ENCODE peak calls at places on chromosome 12, in nine cellular contexts. F, B, H, P, K, R, X, W and I are unnamed samples.

GRCh38 chr12:41521872-41522379 is 333.8 kb downstream of the PDZRN4 start:
- DNase-seq in F (no peak), B (no peak), H (peak), P (no peak), K (no peak), R (peak), X (no peak), W (no peak), I (no peak)

GRCh38 chr12:103422328-103422727 is 73.4 kb downstream of the C12orf42 start:
- DNase-seq in F (no peak), B (no peak), H (no peak), P (no peak), K (no peak), R (no peak), X (no peak), W (no peak), I (no peak)

GRCh38 chr12:65300679-65301349 is 22.3 kb downstream of the MSRB3 start:
- DNase-seq in F (no peak), B (no peak), H (peak), P (no peak), K (no peak), R (peak), X (no peak), W (peak), I (no peak)

GRCh38 chr12:49693931-49694439 is 13.2 kb downstream of the FMNL3 start:
- DNase-seq in F (no peak), B (no peak), H (peak), P (no peak), K (no peak), R (no peak), X (no peak), W (no peak), I (peak)

GRCh38 chr12:113479578-113480335 is 8.1 kb upstream of the LHX5 start:
- DNase-seq in F (peak), B (peak), H (no peak), P (peak), K (peak), R (peak), X (no peak), W (peak), I (no peak)

GRCh38 chr12:105928436-105928835 is 210.3 kb downstream of the NUAK1 start:
- DNase-seq in F (no peak), B (no peak), H (no peak), P (no peak), K (peak), R (no peak), X (no peak), W (no peak), I (no peak)

GRCh38 chr12:109949089-109949488 is 47.1 kb downstream of the GIT2 start:
- DNase-seq in F (no peak), B (no peak), H (no peak), P (no peak), K (peak), R (peak), X (no peak), W (no peak), I (no peak)

GRCh38 chr12:115963030-115963480 is 314.4 kb downstream of the MED13L start:
- DNase-seq in F (no peak), B (no peak), H (no peak), P (no peak), K (no peak), R (peak), X (no peak), W (no peak), I (no peak)

GRCh38 chr12:72346331-72346944 is 74.3 kb downstream of the TRHDE start:
- DNase-seq in F (peak), B (no peak), H (peak), P (peak), K (peak), R (peak), X (peak), W (peak), I (peak)

GRCh38 chr12:108955225-108955835 is 65.5 kb downstream of the SVOP start:
- DNase-seq in F (no peak), B (no peak), H (peak), P (no peak), K (peak), R (no peak), X (no peak), W (no peak), I (no peak)

GRCh38 chr12:56119361-56119796 is 1.3 kb downstream of the ZC3H10 start:
- DNase-seq in F (peak), B (no peak), H (peak), P (peak), K (peak), R (peak), X (peak), W (peak), I (no peak)

GRCh38 chr12:25195056-25195971 is at the start of the genes DNAI7 and ETFRF1:
- DNase-seq in F (peak), B (peak), H (peak), P (peak), K (peak), R (peak), X (peak), W (peak), I (peak)

GRCh38 chr12:27797301-27798025 is 17.4 kb upstream of the MANSC4 start:
- DNase-seq in F (no peak), B (peak), H (no peak), P (no peak), K (no peak), R (no peak), X (no peak), W (no peak), I (no peak)

GRCh38 chr12:32171211-32171610 is 64.6 kb downstream of the BICD1 start:
- DNase-seq in F (no peak), B (no peak), H (no peak), P (no peak), K (no peak), R (no peak), X (no peak), W (no peak), I (no peak)

GRCh38 chr12:65609359-65609771 is 214.9 kb upstream of the HMGA2 start:
- DNase-seq in F (no peak), B (no peak), H (peak), P (no peak), K (no peak), R (peak), X (no peak), W (no peak), I (no peak)

GRCh38 chr12:104999347-104999685 is 13.2 kb downstream of the NOPCHAP1 start:
- DNase-seq in F (no peak), B (no peak), H (no peak), P (no peak), K (peak), R (no peak), X (no peak), W (no peak), I (no peak)

GRCh38 chr12:26799741-26800140 is 33.3 kb downstream of the ITPR2 start:
- DNase-seq in F (no peak), B (no peak), H (no peak), P (no peak), K (no peak), R (no peak), X (no peak), W (no peak), I (no peak)

GRCh38 chr12:65740873-65741600 is 83.2 kb upstream of the HMGA2 start:
- DNase-seq in F (peak), B (peak), H (peak), P (peak), K (peak), R (peak), X (peak), W (peak), I (peak)

GRCh38 chr12:104702565-104703139 is 245.9 kb downstream of the CHST11 start:
- DNase-seq in F (peak), B (peak), H (no peak), P (no peak), K (no peak), R (no peak), X (peak), W (no peak), I (peak)

GRCh38 chr12:19299765-19300164 is 139.5 kb upstream of the AEBP2 start:
- DNase-seq in F (no peak), B (no peak), H (no peak), P (no peak), K (peak), R (peak), X (no peak), W (peak), I (no peak)

GRCh38 chr12:107393043-107393725 is 292.4 kb upstream of the PWP1 start:
- DNase-seq in F (no peak), B (no peak), H (no peak), P (no peak), K (no peak), R (no peak), X (no peak), W (no peak), I (no peak)

GRCh38 chr12:89173096-89173495 is 179.2 kb downstream of the DUSP6 start:
- DNase-seq in F (no peak), B (no peak), H (no peak), P (no peak), K (no peak), R (no peak), X (no peak), W (no peak), I (no peak)

GRCh38 chr12:46227616-46228015 is 41.2 kb downstream of the SLC38A1 start:
- DNase-seq in F (no peak), B (no peak), H (no peak), P (no peak), K (no peak), R (no peak), X (no peak), W (peak), I (no peak)

GRCh38 chr12:19338405-19338804 is 100.9 kb upstream of the AEBP2 start:
- DNase-seq in F (no peak), B (no peak), H (no peak), P (no peak), K (no peak), R (peak), X (no peak), W (no peak), I (no peak)

GRCh38 chr12:20455001-20455706 is 86.8 kb downstream of the PDE3A start:
- DNase-seq in F (no peak), B (no peak), H (no peak), P (no peak), K (no peak), R (no peak), X (no peak), W (no peak), I (no peak)

GRCh38 chr12:103731539-103731938 is 109.5 kb downstream of the NT5DC3 start:
- DNase-seq in F (no peak), B (no peak), H (no peak), P (no peak), K (no peak), R (no peak), X (no peak), W (no peak), I (no peak)

GRCh38 chr12:77049767-77050353 is 15.5 kb downstream of the E2F7 start:
- DNase-seq in F (peak), B (no peak), H (peak), P (no peak), K (no peak), R (peak), X (no peak), W (peak), I (no peak)

DNA sequence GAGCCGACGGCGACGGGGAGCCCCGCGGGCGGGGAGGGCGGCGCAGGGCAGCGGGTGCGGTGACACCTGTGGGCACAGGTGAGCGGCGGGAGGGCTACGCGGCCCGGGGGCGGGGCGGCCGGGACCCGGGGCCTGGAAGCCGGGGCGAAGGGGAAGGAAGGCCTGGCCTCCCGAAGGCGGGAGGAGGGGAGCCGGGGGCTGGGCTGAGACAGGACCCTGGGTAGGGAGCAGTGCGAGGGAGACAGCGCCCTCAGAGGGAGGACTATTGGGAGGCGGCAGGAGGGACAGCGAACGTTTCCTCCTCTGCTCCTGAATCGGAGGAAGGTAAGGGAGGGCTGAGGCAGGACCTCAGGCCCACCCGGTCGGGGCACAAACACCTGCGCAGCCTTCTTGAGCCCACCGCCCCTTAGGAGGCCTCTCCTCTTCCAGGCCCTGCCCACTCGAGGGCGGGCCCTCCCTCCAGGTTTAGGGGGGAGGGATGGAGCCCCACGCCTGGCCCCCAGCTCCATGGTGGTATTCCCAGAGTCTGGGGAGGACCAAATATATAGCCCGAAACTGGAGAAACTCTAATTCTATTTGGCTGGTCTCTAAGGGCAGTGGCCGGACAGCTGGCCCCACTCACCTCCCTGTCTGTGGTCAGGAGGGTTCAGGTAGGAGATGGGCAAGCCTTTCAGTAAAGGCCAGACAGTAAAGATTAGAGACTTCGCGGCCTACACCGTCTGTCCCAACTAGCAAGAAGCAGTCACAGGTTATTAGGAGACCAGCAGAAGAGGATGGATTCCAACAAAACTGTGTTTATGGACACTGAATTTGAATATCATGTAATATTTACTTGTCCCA is 509 bp downstream of the PLEKHG6 start:
- DNase-seq in F (no peak), B (no peak), H (no peak), P (peak), K (peak), R (no peak), X (no peak), W (no peak), I (no peak)
- H3K4me3 ChIP-seq in F (peak), B (no peak), H (peak), P (peak), K (no peak), R (peak), X (no peak), W (no peak), I (peak)

DNA sequence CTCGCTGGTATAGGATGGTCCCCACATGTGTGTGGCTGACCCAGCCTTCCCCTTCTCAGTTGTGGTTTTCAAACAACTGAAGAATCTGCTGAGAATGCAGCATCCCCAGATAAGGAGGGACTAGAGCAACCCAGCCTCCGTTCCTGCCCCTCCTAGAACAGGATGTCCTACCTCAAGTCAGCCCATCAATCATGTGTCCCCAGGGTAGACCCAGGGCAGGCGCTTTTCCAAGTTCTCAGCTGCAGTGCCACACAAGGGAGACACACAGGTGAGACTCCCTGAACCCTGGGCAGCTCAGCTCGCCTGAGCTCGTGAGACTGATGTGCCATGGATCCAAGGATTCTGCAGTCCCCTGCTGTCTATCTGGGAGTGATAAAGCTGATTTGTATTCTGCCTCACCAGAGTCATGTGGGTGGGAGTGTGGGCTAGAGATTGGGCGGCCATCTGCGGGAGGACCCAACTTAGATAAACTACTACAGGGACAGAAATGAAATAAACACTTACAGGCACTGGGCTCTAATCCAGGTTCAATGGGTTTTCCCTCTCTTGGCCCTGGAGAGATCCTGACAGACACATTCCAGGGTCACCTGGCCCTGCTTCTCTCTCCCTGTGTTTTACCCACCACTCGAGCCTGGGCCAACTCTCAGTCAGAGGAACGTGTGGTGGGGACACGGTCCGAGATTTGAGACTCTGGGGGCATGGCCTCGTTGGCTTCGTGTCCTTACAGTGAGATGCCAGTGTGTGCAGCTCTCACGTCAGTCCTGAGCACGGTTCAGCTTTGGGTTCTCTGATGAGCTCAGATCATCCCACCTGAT is 303.5 kb upstream of the SFSWAP start:
- DNase-seq in F (no peak), B (no peak), H (no peak), P (no peak), K (peak), R (no peak), X (no peak), W (no peak), I (no peak)
- TF ChIP-seq CTCF in F (no peak), B (no peak), H (no peak), P (no peak), K (no peak), R (no peak), X (no peak), W (no peak), I (no peak)

DNA sequence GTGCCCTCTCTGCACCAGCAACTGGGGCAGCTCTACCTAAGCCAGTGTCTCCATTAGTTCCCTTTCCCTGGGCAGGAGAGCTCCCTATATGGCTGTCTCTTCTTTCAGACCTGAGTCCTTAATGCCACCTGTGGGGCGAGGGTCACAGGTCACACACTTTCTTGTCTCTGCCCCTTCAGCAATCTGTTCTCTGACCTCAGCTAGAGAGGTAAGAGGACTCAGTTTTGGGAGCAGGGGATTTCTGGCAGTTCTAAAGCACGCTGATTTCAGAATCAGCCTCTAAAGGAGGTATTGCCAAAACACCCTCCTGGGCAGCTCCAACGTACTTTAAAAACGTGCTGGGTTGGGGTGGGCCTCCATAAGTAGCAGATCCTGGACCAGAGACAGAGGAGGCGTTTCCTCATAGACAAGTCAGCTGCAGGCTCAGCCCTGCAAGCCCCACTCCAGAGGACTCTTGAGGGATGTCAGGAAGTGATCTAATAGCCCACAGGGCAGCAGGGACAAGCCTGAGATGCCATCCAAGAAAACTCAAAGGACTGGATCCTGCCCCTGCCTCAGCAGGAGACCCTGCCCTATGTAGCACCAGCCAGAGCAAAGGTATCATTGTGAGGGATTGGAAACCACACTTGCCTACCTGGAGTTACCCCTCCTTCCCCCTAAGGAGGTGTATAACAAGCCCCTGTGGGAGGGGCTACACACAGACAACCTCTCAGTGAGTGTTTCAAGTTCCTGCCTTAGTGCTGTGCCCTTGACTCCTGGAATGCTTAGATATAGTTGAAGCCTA is 8.6 kb downstream of the CTDSP2 start:
- DNase-seq in F (no peak), B (no peak), H (no peak), P (no peak), K (peak), R (peak), X (peak), W (peak), I (no peak)
- TF ChIP-seq POLR2A in F (no peak), B (no peak), H (no peak), P (no peak), K (no peak), R (no peak), X (no peak), W (no peak), I (no peak)

DNA sequence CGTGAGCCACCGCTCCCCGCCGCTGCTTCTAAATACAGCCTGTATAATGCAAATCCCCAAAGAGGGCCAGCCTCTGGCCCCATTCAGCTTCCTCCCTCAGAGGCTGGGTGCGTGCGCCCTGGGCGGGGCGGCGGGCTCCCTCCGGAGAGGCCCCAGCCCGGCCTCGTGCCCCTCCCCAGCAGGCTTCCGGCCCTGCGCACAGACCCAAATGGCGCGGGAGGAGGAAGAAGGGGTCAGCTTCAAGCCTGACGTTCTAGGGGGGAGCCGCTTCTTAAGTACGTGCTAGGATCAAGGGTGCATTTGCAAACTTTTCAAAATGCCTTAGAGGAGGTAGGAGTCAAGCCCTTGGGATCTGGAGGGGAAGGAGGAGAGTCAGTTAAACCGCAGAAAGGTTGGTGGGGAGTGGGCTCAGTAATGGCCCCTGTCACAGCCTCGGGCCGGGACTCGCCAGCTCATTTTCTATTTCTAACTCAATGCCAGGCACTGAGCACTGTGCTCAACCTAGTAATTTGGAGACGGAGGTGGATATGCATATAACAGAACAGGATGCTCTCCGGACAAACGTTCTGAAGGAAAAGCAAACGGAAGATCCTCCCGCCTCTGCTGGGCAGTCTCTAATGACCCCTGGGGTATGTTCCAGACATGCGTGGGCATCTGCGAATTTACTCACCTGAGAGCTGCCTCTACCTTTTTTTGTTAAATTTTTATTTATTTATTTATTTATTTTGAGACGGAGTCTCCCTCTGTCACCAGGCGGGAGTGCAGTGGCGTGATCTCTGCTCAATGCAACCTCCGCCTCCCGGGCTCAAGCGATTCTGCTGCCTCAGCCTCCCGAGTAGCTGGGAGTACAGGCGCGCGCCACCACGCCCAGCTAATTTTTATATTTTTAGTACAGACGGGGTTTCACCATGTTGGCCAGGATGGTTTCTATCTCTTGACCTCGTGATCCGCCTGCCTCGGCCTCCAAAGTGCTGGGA is 32.3 kb downstream of the NINJ2 start:
- DNase-seq in F (no peak), B (peak), H (no peak), P (peak), K (no peak), R (no peak), X (peak), W (peak), I (peak)
- H3K4me3 ChIP-seq in F (peak), B (peak), H (no peak), P (peak), K (no peak), R (no peak), X (no peak), W (peak), I (no peak)